ENCODE peak calls at places on chromosome 12, in five cellular contexts. J is H1; Z is CD8-positive, alpha-beta memory T cell; H is testis; A is pancreas. Q is an unnamed sample.

GRCh38 chr12:64175254-64175945 is 46.7 kb downstream of the KICS2 start:
- DNase-seq in J (no peak), Z (no peak), H (no peak), A (no peak), Q (no peak)

GRCh38 chr12:116534341-116535121 is 24.6 kb upstream of the MAP1LC3B2 start:
- DNase-seq in J (peak; percentile 53), Z (no peak), H (peak; percentile 34), A (no peak), Q (no peak)

GRCh38 chr12:107288414-107289125 is 195.2 kb upstream of the CRY1 start:
- DNase-seq in J (no peak), Z (no peak), H (no peak), A (no peak), Q (no peak)

GRCh38 chr12:82873309-82873708 is 186.6 kb downstream of the TMTC2 start:
- DNase-seq in J (no peak), Z (no peak), H (no peak), A (no peak), Q (no peak)

GRCh38 chr12:59398164-59398563 is 197.7 kb upstream of the SLC16A7 start:
- DNase-seq in J (no peak), Z (no peak), H (no peak), A (no peak), Q (no peak)

GRCh38 chr12:89504560-89505346 is 19.8 kb downstream of the GALNT4 start:
- DNase-seq in J (no peak), Z (no peak), H (no peak), A (no peak), Q (no peak)

GRCh38 chr12:126030573-126030972 is 965.3 kb downstream of the AACS start:
- DNase-seq in J (no peak), Z (no peak), H (no peak), A (no peak), Q (no peak)

GRCh38 chr12:2959508-2960431 is 573 bp downstream of the TEAD4 start:
- DNase-seq in J (peak; percentile 73), Z (no peak), H (peak; percentile 32), A (peak; percentile 71), Q (no peak)

GRCh38 chr12:17588968-17589367 is 501.0 kb downstream of the RERGL start:
- DNase-seq in J (no peak), Z (no peak), H (peak; percentile 74), A (no peak), Q (peak; percentile 33)

GRCh38 chr12:89126712-89127111 is 225.6 kb downstream of the DUSP6 start:
- DNase-seq in J (no peak), Z (no peak), H (no peak), A (no peak), Q (no peak)

GRCh38 chr12:48985475-48985897 is 7.4 kb downstream of the WNT1 start:
- DNase-seq in J (no peak), Z (no peak), H (no peak), A (no peak), Q (no peak)

GRCh38 chr12:76535170-76535569 is 24.4 kb downstream of the OSBPL8 start:
- DNase-seq in J (no peak), Z (no peak), H (no peak), A (no peak), Q (no peak)

GRCh38 chr12:27338473-27338872 is 5.8 kb downstream of the BMAL2 start:
- DNase-seq in J (no peak), Z (no peak), H (no peak), A (no peak), Q (no peak)

GRCh38 chr12:16272222-16272621 is 5.3 kb downstream of the SLC15A5 start:
- DNase-seq in J (no peak), Z (no peak), H (no peak), A (no peak), Q (no peak)

GRCh38 chr12:125528300-125528699 is 463.1 kb downstream of the AACS start:
- DNase-seq in J (no peak), Z (no peak), H (no peak), A (no peak), Q (no peak)

GRCh38 chr12:685388-685787 is 22.1 kb upstream of the NINJ2 start:
- DNase-seq in J (no peak), Z (peak; percentile 90), H (peak; percentile 45), A (no peak), Q (no peak)

GRCh38 chr12:64186789-64187188 is 35.3 kb downstream of the KICS2 start:
- DNase-seq in J (no peak), Z (no peak), H (no peak), A (no peak), Q (no peak)

GRCh38 chr12:88153959-88154358 is 11.9 kb downstream of the TMTC3 start:
- DNase-seq in J (no peak), Z (no peak), H (no peak), A (no peak), Q (no peak)

GRCh38 chr12:64746663-64747062 is 12.5 kb downstream of the GNS start:
- DNase-seq in J (no peak), Z (no peak), H (no peak), A (no peak), Q (no peak)

GRCh38 chr12:122282066-122282465 is 15.8 kb upstream of the VPS33A start:
- DNase-seq in J (no peak), Z (no peak), H (no peak), A (no peak), Q (no peak)

GRCh38 chr12:97556201-97556824 is 93.7 kb downstream of the RMST start:
- DNase-seq in J (no peak), Z (no peak), H (no peak), A (no peak), Q (no peak)

GRCh38 chr12:104276192-104277131 is 27.1 kb upstream of the EID3 start:
- DNase-seq in J (no peak), Z (no peak), H (no peak), A (no peak), Q (no peak)

DNA sequence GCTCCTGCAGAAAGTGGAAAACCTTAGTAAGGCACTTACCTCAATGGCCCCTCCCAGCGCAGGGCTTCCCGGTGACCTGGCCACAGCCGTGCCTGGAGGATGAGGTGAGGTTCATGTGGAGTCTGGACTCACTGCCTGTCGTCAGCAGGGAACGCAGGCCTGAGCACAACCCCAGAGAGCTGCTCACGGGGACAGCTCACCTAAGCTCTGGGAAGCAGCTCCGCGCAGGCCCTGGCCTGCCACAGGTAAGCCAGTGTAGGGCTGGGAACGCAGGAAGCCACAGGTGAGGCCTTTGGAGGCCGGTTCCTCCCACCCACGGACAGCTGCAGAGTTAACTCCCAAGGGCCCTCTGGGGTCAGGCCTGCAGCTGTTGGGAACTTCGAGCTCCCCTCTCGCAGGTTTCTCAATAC is 32.8 kb downstream of the ANAPC7 start:
- DNase-seq in J (no peak), Z (no peak), H (no peak), A (no peak), Q (no peak)
- H3K4me3 ChIP-seq in J (no peak overlapping the region), Z (no peak overlapping the region), H (no peak overlapping the region), A (no peak overlapping the region), Q (no peak overlapping the region)

DNA sequence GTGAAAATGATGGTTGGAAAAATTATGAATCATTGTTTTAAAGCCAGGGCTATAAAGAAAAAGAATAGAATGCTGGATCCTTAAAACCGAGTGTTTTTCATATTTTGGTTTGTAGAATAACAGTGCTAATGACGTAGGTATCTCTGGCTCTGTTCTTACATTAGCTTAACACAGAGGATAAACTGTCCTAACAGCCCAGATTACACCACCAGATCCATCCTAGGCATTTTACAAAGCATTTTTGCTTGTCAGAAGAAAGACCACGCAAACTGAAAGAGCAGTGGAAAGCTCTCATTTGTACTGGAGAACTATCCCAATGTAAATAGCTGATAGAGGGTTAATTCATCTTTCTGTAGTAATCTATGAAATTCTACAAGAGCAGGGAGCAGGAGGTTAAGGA is 13.6 kb downstream of the IFT81 start:
- DNase-seq in J (no peak), Z (no peak), H (no peak), A (no peak), Q (no peak)
- H3K27ac ChIP-seq in J (no peak overlapping the region), Z (no peak overlapping the region), H (no peak overlapping the region), A (no peak overlapping the region), Q (no peak overlapping the region)

GRCh38 chr12:130917607-130918006 is 36.1 kb upstream of the ADGRD1 start:
- DNase-seq in J (no peak), Z (no peak), H (no peak), A (no peak), Q (no peak)

GRCh38 chr12:130919115-130919514 is 34.6 kb upstream of the ADGRD1 start:
- DNase-seq in J (no peak), Z (no peak), H (no peak), A (no peak), Q (no peak)

GRCh38 chr12:130920119-130920703 is 33.5 kb upstream of the ADGRD1 start:
- DNase-seq in J (no peak), Z (no peak), H (no peak), A (no peak), Q (no peak)

GRCh38 chr12:130911933-130912332 is 40.1 kb downstream of the RAN start:
- DNase-seq in J (no peak), Z (no peak), H (no peak), A (no peak), Q (no peak)

GRCh38 chr12:130916251-130916911 is 37.3 kb upstream of the ADGRD1 start:
- DNase-seq in J (peak; percentile 75), Z (no peak), H (peak; percentile 70), A (peak; percentile 41), Q (peak; percentile 79)
- H3K4me3 ChIP-seq in J (peak overlapping the region; percentile 22), Z (no peak overlapping the region), H (no peak overlapping the region), A (no peak overlapping the region), Q (no peak overlapping the region)

GRCh38 chr12:50689437-50689836 is 74.5 kb upstream of the ATF1 start:
- DNase-seq in J (no peak), Z (no peak), H (no peak), A (no peak), Q (no peak)
- H3K27ac ChIP-seq in J (no peak overlapping the region), Z (no peak overlapping the region), H (peak overlapping the region; percentile 67), A (no peak overlapping the region), Q (no peak overlapping the region)

GRCh38 chr12:120388711-120389431 is 19.9 kb upstream of the MSI1 start:
- DNase-seq in J (peak; percentile 88), Z (no peak), H (no peak), A (no peak), Q (peak; percentile 80)
- H3K4me3 ChIP-seq in J (peak overlapping the region; percentile 42), Z (no peak overlapping the region), H (peak overlapping the region; percentile 10), A (no peak overlapping the region), Q (no peak overlapping the region)

Q was measured in iPS DF 6.9.